ENCODE peak calls at places on chromosome 10, in four cellular contexts. Y is A549, B is HepG2, Q is SK-N-SH. A is an unnamed sample.

GRCh38 chr10:47325303-47326291 is 3.3 kb downstream of the GDF2 start:
- DNase-seq in Y (no peak), B (no peak), Q (no peak), A (no peak)

GRCh38 chr10:46523881-46524470 is 32.5 kb downstream of the GPRIN2 start:
- DNase-seq in Y (peak; percentile 95), B (no peak), Q (peak; percentile 38), A (no peak)

GRCh38 chr10:78178940-78179339 is 145.3 kb downstream of the RPS24 start:
- DNase-seq in Y (no peak), B (no peak), Q (no peak), A (no peak)

GRCh38 chr10:554182-554848 is 135.2 kb downstream of the DIP2C start:
- DNase-seq in Y (no peak), B (no peak), Q (no peak), A (no peak)

GRCh38 chr10:126576336-126576735 is 94.2 kb downstream of the C10orf90 start:
- DNase-seq in Y (no peak), B (no peak), Q (no peak), A (no peak)

GRCh38 chr10:52779541-52780390 is 7.2 kb upstream of the MBL2 start:
- DNase-seq in Y (peak; percentile 60), B (peak; percentile 64), Q (peak; percentile 81), A (no peak)

GRCh38 chr10:23530079-23530478 is 91.2 kb downstream of the OTUD1 start:
- DNase-seq in Y (peak; percentile 5), B (no peak), Q (peak; percentile 9), A (no peak)

GRCh38 chr10:85967594-85967993 is 399.0 kb downstream of the GRID1 start:
- DNase-seq in Y (no peak), B (no peak), Q (no peak), A (peak; percentile 2)

GRCh38 chr10:75097666-75098285 is 13.7 kb upstream of the SAMD8 start:
- DNase-seq in Y (no peak), B (peak; percentile 20), Q (no peak), A (no peak)

GRCh38 chr10:126059101-126059826 is 162.9 kb downstream of the FANK1 start:
- DNase-seq in Y (no peak), B (no peak), Q (peak; percentile 56), A (no peak)

GRCh38 chr10:12509016-12509793 is 159.9 kb downstream of the CAMK1D start:
- DNase-seq in Y (no peak), B (no peak), Q (no peak), A (peak; percentile 21)

GRCh38 chr10:12512292-12513002 is 163.1 kb downstream of the CAMK1D start:
- DNase-seq in Y (no peak), B (no peak), Q (no peak), A (no peak)

GRCh38 chr10:12509794-12510100 is 160.4 kb downstream of the CAMK1D start:
- DNase-seq in Y (no peak), B (no peak), Q (no peak), A (no peak)

GRCh38 chr10:12511651-12512050 is 162.3 kb downstream of the CAMK1D start:
- DNase-seq in Y (no peak), B (no peak), Q (no peak), A (no peak)

DNA sequence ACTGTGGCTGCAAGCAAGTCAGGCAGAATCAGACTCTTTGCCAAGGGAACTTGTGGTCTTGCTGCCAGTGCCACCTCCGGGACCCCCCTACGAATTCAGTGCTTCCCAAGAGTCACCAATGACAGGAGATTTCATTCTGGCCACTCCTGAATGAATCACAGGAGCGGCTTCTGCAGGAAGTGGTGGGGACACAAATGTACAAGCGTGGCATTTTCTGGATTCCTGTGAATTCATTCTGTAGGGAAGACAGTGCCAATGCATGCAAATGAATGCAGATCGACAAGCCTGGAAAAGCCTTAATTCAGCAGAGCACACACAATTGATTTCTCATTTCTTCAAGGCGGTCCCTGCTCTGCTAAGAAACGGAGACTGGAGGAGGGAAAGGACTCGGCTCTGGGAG is 161.2 kb downstream of the CAMK1D start:
- DNase-seq in Y (no peak), B (no peak), Q (no peak), A (no peak)
- TF ChIP-seq PBX3 in Y (no peak), B (no peak), Q (no peak), A (no peak)

DNA sequence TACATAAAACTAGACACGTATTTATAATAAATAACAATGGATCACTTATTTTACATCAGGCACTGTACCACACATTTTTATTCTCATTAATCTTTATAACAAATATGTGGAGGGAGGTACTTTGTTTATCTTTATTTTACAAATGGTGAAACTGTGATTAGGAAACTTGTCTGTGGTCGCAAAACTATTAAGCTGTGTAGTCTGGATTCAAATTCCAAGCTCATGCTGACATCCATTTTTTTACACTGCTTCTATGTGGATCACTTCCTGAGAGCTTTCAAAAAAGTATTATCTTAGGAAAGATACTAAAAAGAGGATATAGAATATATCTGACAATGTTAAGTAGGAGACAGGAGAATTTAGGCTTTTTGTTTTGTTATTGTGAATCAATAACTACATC is 978.5 kb downstream of the SORCS1 start:
- DNase-seq in Y (no peak), B (no peak), Q (no peak), A (no peak)
- TF ChIP-seq PBX3 in Y (no peak), B (no peak), Q (no peak), A (no peak)

GRCh38 chr10:102627446-102628293 is 16.6 kb upstream of the TRIM8 start:
- DNase-seq in Y (peak; percentile 71), B (peak; percentile 49), Q (peak; percentile 71), A (no peak)
- TF ChIP-seq PBX3 in Y (no peak), B (no peak), Q (no peak), A (no peak)

GRCh38 chr10:127888526-127889312 is 4.0 kb downstream of the CLRN3 start:
- DNase-seq in Y (no peak), B (no peak), Q (no peak), A (no peak)
- TF ChIP-seq PBX3 in Y (no peak), B (no peak), Q (no peak), A (no peak)

GRCh38 chr10:110510086-110510485 is 12.4 kb downstream of the DUSP5 start:
- DNase-seq in Y (no peak), B (no peak), Q (no peak), A (no peak)

GRCh38 chr10:110508389-110508788 is 10.7 kb downstream of the DUSP5 start:
- DNase-seq in Y (no peak), B (no peak), Q (no peak), A (no peak)

GRCh38 chr10:110509560-110509959 is 11.9 kb downstream of the DUSP5 start:
- DNase-seq in Y (no peak), B (no peak), Q (no peak), A (no peak)

GRCh38 chr10:110507303-110507702 is 9.6 kb downstream of the DUSP5 start:
- DNase-seq in Y (no peak), B (no peak), Q (no peak), A (no peak)

DNA sequence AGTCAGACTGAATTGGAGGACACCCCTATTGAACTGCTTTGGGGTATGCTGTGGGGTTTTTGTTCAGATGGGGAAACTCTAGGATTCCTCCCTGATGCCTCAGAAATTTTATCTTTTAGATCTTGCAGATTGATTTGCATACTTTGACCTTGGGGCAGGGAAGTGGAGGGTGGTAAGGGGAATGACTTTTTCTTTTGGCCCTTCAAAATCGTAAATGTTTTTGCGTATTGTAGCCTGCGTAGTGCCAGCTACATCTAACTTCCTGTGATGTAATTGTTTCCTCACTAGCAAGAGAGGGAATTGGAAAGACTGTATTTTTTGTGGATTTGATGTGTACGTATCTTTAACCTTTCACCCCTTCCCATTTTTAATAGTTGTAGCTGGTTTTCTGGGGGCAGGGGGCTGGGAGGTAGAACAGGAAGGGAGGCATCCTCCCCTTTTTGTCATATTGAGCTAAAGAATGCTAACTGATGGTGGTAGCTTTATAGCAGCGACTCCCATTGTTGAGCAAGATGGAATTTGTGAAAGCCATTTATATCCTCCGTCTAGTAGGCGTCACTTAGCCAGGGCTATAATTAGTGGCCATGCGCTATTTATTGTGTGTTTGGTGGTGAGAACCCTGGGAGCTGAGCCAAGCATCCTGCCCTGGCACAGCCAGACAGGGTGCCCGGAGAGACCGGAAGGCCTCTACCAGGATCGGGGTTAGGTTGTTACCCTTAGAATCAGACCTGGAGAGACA is 11.3 kb downstream of the DUSP5 start:
- DNase-seq in Y (no peak), B (no peak), Q (no peak), A (no peak)
- TF ChIP-seq PBX3 in Y (no peak), B (no peak), Q (no peak), A (no peak)

GRCh38 chr10:131695814-131696165 is 205.0 kb upstream of the PPP2R2D start:
- DNase-seq in Y (no peak), B (no peak), Q (no peak), A (no peak)
- TF ChIP-seq PBX3 in Y (no peak), B (no peak), Q (no peak), A (no peak)

A was measured in GM12878.